ENCODE peak calls at places on chromosomes 13 and 19, in six cellular contexts. One of them, this sample, is unnamed. For H3K4me1, the result is how much of the 10 kb centered on the place peaks cover.

GRCh38 chr13:31223215-31223614 is 23.4 kb downstream of the B3GLCT start:
- DNase-seq in right atrium auricular region: no peak
- DNase-seq in gastrocnemius medialis: no peak
- DNase-seq in left lung: no peak
- DNase-seq in uterus: no peak
- DNase-seq in lung: no peak
- DNase-seq in this sample: no peak

GRCh38 chr13:46297338-46297737 is 85.6 kb downstream of the LRRC63 start:
- DNase-seq in right atrium auricular region: no peak
- DNase-seq in gastrocnemius medialis: no peak
- DNase-seq in left lung: no peak
- DNase-seq in uterus: no peak
- DNase-seq in lung: no peak
- DNase-seq in this sample: no peak

GRCh38 chr13:84296386-84296785 is 414.1 kb upstream of the SLITRK1 start:
- DNase-seq in right atrium auricular region: no peak
- DNase-seq in gastrocnemius medialis: no peak
- DNase-seq in left lung: no peak
- DNase-seq in uterus: no peak
- DNase-seq in lung: no peak
- DNase-seq in this sample: no peak

GRCh38 chr13:106117035-106117434 is 418.4 kb downstream of the EFNB2 start:
- DNase-seq in right atrium auricular region: no peak
- DNase-seq in gastrocnemius medialis: no peak
- DNase-seq in left lung: no peak
- DNase-seq in uterus: no peak
- DNase-seq in lung: no peak
- DNase-seq in this sample: no peak

GRCh38 chr13:49060698-49061387 is 85.1 kb downstream of the FNDC3A start:
- DNase-seq in right atrium auricular region: no peak
- DNase-seq in gastrocnemius medialis: no peak
- DNase-seq in left lung: no peak
- DNase-seq in uterus: no peak
- DNase-seq in lung: no peak
- DNase-seq in this sample: no peak

GRCh38 chr13:52414051-52414450 is 8.1 kb upstream of the THSD1 start:
- DNase-seq in right atrium auricular region: no peak
- DNase-seq in gastrocnemius medialis: no peak
- DNase-seq in left lung: no peak
- DNase-seq in uterus: no peak
- DNase-seq in lung: no peak
- DNase-seq in this sample: no peak

GRCh38 chr13:41554626-41555386 is 97.5 kb downstream of the RGCC start:
- DNase-seq in right atrium auricular region: no peak
- DNase-seq in gastrocnemius medialis: no peak
- DNase-seq in left lung: no peak
- DNase-seq in uterus: no peak
- DNase-seq in lung: no peak
- DNase-seq in this sample: no peak

GRCh38 chr13:94516456-94516855 is 37.0 kb upstream of the DCT start:
- DNase-seq in right atrium auricular region: no peak
- DNase-seq in gastrocnemius medialis: no peak
- DNase-seq in left lung: no peak
- DNase-seq in uterus: no peak
- DNase-seq in lung: no peak
- DNase-seq in this sample: no peak

GRCh38 chr13:44710576-44710975 is 134.4 kb upstream of the TSC22D1 start:
- DNase-seq in right atrium auricular region: no peak
- DNase-seq in gastrocnemius medialis: no peak
- DNase-seq in left lung: no peak
- DNase-seq in uterus: no peak
- DNase-seq in lung: no peak
- DNase-seq in this sample: no peak

GRCh38 chr19:27773318-27774094 is 1439.4 kb downstream of the UQCRFS1 start:
- DNase-seq in right atrium auricular region: peak
- DNase-seq in gastrocnemius medialis: no peak
- DNase-seq in left lung: no peak
- DNase-seq in uterus: no peak
- DNase-seq in lung: no peak
- DNase-seq in this sample: no peak

GRCh38 chr13:28622286-28622685 is 36.6 kb upstream of the POMP start:
- DNase-seq in right atrium auricular region: peak
- DNase-seq in gastrocnemius medialis: peak
- DNase-seq in left lung: peak
- DNase-seq in uterus: no peak
- DNase-seq in lung: peak
- DNase-seq in this sample: no peak

GRCh38 chr19:42076375-42076944 is 494 bp downstream of the ZNF574 start:
- DNase-seq in right atrium auricular region: no peak
- DNase-seq in gastrocnemius medialis: no peak
- DNase-seq in left lung: no peak
- DNase-seq in uterus: no peak
- DNase-seq in lung: peak
- DNase-seq in this sample: no peak

GRCh38 chr19:16821081-16821480 is 8.1 kb upstream of the SIN3B start:
- DNase-seq in right atrium auricular region: no peak
- DNase-seq in gastrocnemius medialis: no peak
- DNase-seq in left lung: no peak
- DNase-seq in uterus: no peak
- DNase-seq in lung: no peak
- DNase-seq in this sample: no peak

GRCh38 chr13:26377038-26377437 is 123.1 kb downstream of the CDK8 start:
- DNase-seq in right atrium auricular region: no peak
- DNase-seq in gastrocnemius medialis: no peak
- DNase-seq in left lung: no peak
- DNase-seq in uterus: no peak
- DNase-seq in lung: no peak
- DNase-seq in this sample: no peak

GRCh38 chr13:41156611-41157010 is 24.0 kb upstream of the KBTBD6 start:
- DNase-seq in right atrium auricular region: no peak
- DNase-seq in gastrocnemius medialis: no peak
- DNase-seq in left lung: no peak
- DNase-seq in uterus: no peak
- DNase-seq in lung: no peak
- DNase-seq in this sample: no peak

GRCh38 chr13:80458546-80458945 is 117.6 kb upstream of the SPRY2 start:
- DNase-seq in right atrium auricular region: no peak
- DNase-seq in gastrocnemius medialis: no peak
- DNase-seq in left lung: no peak
- DNase-seq in uterus: no peak
- DNase-seq in lung: no peak
- DNase-seq in this sample: no peak

DNA sequence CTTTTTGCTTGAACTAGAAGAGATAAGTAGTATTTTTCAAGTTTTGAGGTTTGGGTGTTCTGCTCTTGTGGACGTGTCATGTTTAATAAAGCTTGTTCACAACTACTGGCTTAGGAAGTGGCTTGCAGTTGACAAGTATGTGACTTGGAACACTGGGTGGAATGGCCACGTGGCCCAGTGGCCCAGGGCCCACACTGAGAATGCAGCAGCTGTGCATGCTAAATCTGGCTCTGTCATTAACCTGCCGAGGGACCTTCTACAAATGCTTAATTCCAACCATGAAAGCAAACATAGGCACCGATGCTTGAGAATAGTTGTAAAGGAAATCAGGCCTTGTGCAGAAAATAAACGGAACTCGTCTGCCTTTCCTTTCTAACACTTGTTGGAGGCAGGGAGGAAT is 11.7 kb upstream of the CLDN10 start:
- DNase-seq in right atrium auricular region: no peak
- DNase-seq in gastrocnemius medialis: peak
- DNase-seq in left lung: no peak
- DNase-seq in uterus: no peak
- DNase-seq in lung: no peak
- DNase-seq in this sample: no peak
- H3K27ac ChIP-seq in right atrium auricular region: no peak
- H3K27ac ChIP-seq in gastrocnemius medialis: peak
- H3K27ac ChIP-seq in left lung: no peak
- H3K27ac ChIP-seq in uterus: no peak
- H3K27ac ChIP-seq in lung: no peak
- H3K27ac ChIP-seq in this sample: no peak

GRCh38 chr13:114124921-114125320 is 7.5 kb downstream of the RASA3 start:
- DNase-seq in right atrium auricular region: no peak
- DNase-seq in gastrocnemius medialis: no peak
- DNase-seq in left lung: no peak
- DNase-seq in uterus: no peak
- DNase-seq in lung: no peak
- DNase-seq in this sample: no peak

GRCh38 chr13:114126789-114127472 is 5.5 kb downstream of the RASA3 start:
- DNase-seq in right atrium auricular region: no peak
- DNase-seq in gastrocnemius medialis: no peak
- DNase-seq in left lung: peak
- DNase-seq in uterus: no peak
- DNase-seq in lung: no peak
- DNase-seq in this sample: no peak

GRCh38 chr13:114123876-114124275 is 8.5 kb downstream of the RASA3 start:
- DNase-seq in right atrium auricular region: no peak
- DNase-seq in gastrocnemius medialis: no peak
- DNase-seq in left lung: peak
- DNase-seq in uterus: no peak
- DNase-seq in lung: no peak
- DNase-seq in this sample: no peak

GRCh38 chr13:114124486-114124885 is 7.9 kb downstream of the RASA3 start:
- DNase-seq in right atrium auricular region: no peak
- DNase-seq in gastrocnemius medialis: no peak
- DNase-seq in left lung: peak
- DNase-seq in uterus: no peak
- DNase-seq in lung: no peak
- DNase-seq in this sample: no peak

GRCh38 chr13:114125589-114125988 is 6.8 kb downstream of the RASA3 start:
- DNase-seq in right atrium auricular region: no peak
- DNase-seq in gastrocnemius medialis: no peak
- DNase-seq in left lung: peak
- DNase-seq in uterus: no peak
- DNase-seq in lung: no peak
- DNase-seq in this sample: no peak
- H3K4me1 ChIP-seq in right atrium auricular region: under half
- H3K4me1 ChIP-seq in gastrocnemius medialis: half or more
- H3K4me1 ChIP-seq in left lung: under half
- H3K4me1 ChIP-seq in uterus: under half
- H3K4me1 ChIP-seq in lung: under half
- H3K4me1 ChIP-seq in this sample: under half

GRCh38 chr19:44499559-44499958 is 763 bp downstream of the ZNF180 start:
- DNase-seq in right atrium auricular region: no peak
- DNase-seq in gastrocnemius medialis: no peak
- DNase-seq in left lung: no peak
- DNase-seq in uterus: no peak
- DNase-seq in lung: no peak
- DNase-seq in this sample: no peak
- H3K27ac ChIP-seq in right atrium auricular region: peak
- H3K27ac ChIP-seq in gastrocnemius medialis: no peak
- H3K27ac ChIP-seq in left lung: peak
- H3K27ac ChIP-seq in uterus: no peak
- H3K27ac ChIP-seq in lung: no peak
- H3K27ac ChIP-seq in this sample: no peak

GRCh38 chr13:110304256-110304655 is 2.7 kb downstream of the COL4A1 start:
- DNase-seq in right atrium auricular region: peak
- DNase-seq in gastrocnemius medialis: no peak
- DNase-seq in left lung: no peak
- DNase-seq in uterus: peak
- DNase-seq in lung: no peak
- DNase-seq in this sample: no peak
- H3K4me1 ChIP-seq in right atrium auricular region: under half
- H3K4me1 ChIP-seq in gastrocnemius medialis: under half
- H3K4me1 ChIP-seq in left lung: under half
- H3K4me1 ChIP-seq in uterus: under half
- H3K4me1 ChIP-seq in lung: under half
- H3K4me1 ChIP-seq in this sample: half or more

DNA sequence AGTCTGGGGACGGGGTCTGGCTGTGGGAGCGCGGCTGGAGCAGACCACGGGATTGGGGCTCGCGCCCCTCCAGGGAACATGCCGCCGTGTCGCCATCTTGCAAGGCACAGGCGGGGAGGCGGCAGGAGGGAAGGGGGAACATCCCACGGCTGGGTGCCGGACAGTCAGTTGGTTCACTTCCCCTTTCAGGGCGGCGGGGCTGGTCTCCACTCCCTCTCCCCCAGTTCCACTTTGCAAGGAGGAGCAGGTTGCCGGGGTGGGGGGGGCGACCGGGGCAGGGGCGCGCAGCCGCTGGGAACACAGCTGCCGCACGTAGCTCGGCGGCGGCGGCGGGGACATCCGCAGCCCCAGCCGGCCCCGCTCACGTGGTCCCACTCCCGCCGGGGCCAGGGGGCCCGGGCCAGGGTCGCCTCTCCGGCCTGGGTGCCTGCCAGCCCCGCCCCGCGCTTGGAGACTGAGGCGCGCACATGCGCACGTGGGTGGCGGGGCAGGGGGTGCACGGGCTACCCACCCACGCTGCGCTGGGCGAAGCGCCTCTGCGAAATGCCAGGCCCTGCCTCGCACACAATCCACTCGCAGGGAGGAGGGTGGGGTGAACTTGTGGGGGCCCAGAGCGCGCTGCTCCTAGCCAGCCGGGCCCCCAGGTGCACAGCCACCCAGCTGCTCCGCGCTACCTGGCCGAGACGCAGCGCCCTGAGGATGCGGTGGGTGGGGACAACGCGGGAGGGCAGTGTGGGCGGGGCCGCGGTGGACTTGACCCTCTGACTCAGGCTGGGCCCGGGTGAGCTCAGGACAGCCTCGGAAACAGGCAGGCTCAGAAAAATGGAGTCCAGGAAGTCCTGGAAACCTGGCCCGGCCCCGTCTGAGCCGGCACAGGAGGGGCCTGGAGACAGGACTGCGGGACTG is 6.4 kb downstream of the KLF16 start:
- DNase-seq in right atrium auricular region: peak
- DNase-seq in gastrocnemius medialis: peak
- DNase-seq in left lung: peak
- DNase-seq in uterus: peak
- DNase-seq in lung: peak
- DNase-seq in this sample: no peak
- H3K27ac ChIP-seq in right atrium auricular region: peak
- H3K27ac ChIP-seq in gastrocnemius medialis: peak
- H3K27ac ChIP-seq in left lung: peak
- H3K27ac ChIP-seq in uterus: peak
- H3K27ac ChIP-seq in lung: peak
- H3K27ac ChIP-seq in this sample: no peak

GRCh38 chr13:105070452-105070851 is 1465.0 kb downstream of the EFNB2 start:
- DNase-seq in right atrium auricular region: no peak
- DNase-seq in gastrocnemius medialis: no peak
- DNase-seq in left lung: no peak
- DNase-seq in uterus: no peak
- DNase-seq in lung: no peak
- DNase-seq in this sample: no peak
- H3K4me1 ChIP-seq in right atrium auricular region: under half
- H3K4me1 ChIP-seq in gastrocnemius medialis: under half
- H3K4me1 ChIP-seq in left lung: under half
- H3K4me1 ChIP-seq in uterus: under half
- H3K4me1 ChIP-seq in lung: under half
- H3K4me1 ChIP-seq in this sample: under half

DNA sequence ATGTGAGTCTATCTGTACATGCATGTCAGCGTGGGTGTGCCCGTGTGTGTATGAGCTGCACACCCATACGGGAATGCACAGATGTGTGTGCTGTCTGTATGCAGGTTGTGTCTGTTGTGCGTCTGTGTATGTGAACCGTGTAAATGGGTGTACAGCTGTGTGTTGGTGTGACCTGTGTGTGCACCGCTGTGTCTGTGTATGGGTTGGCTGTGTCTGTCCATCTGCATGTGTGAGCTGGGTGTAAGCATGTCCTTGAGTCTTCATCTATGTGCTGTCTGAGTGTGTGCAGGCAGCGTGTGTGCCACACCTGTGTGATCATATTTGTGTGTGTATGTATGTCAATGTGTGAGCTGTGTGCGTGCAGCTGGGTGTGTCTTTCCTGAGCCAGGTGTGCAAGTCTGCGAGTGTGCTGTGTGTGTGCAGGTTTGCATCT is 1.6 kb downstream of the NOTCH3 start:
- DNase-seq in right atrium auricular region: no peak
- DNase-seq in gastrocnemius medialis: no peak
- DNase-seq in left lung: no peak
- DNase-seq in uterus: no peak
- DNase-seq in lung: no peak
- DNase-seq in this sample: no peak
- H3K27ac ChIP-seq in right atrium auricular region: peak
- H3K27ac ChIP-seq in gastrocnemius medialis: peak
- H3K27ac ChIP-seq in left lung: no peak
- H3K27ac ChIP-seq in uterus: peak
- H3K27ac ChIP-seq in lung: no peak
- H3K27ac ChIP-seq in this sample: no peak

This sample was measured in SJSA1.